ENCODE peak calls at places on chromosome 22, in eight cellular contexts. P, A, S, D, M, N, C and B are unnamed samples.

GRCh38 chr22:50016308-50016987 is 3.9 kb upstream of the IL17REL start:
- DNase-seq in M (no peak), D (no peak), S (no peak), N (no peak), C (no peak), P (no peak), A (no peak), B (no peak)

GRCh38 chr22:19232620-19233019 is 54.1 kb upstream of the SLC25A1 start:
- DNase-seq in M (no peak), A (no peak), C (no peak), P (no peak), S (no peak), D (no peak), N (no peak), B (no peak)

GRCh38 chr22:45608763-45609180 is 62.9 kb upstream of the ATXN10 start:
- DNase-seq in P (peak), M (no peak), C (no peak), D (no peak), N (no peak), A (peak), S (no peak), B (no peak)

GRCh38 chr22:50244420-50245213 is at the start of gene TUBGCP6:
- DNase-seq in D (peak), P (peak), S (peak), A (peak), N (peak), C (peak), M (peak), B (peak)

GRCh38 chr22:36374603-36375024 is 13.2 kb downstream of the MYH9 start:
- DNase-seq in A (peak), N (no peak), M (no peak), P (no peak), D (no peak), S (no peak), C (no peak), B (no peak)

GRCh38 chr22:48208894-48209293 is 1446.4 kb downstream of the TBC1D22A start:
- DNase-seq in N (no peak), C (no peak), M (no peak), D (no peak), P (no peak), A (no peak), S (no peak), B (no peak)

GRCh38 chr22:31193092-31193491 is 19.0 kb upstream of the LIMK2 start:
- DNase-seq in D (no peak), S (no peak), M (no peak), P (no peak), N (no peak), C (peak), A (no peak), B (no peak)

GRCh38 chr22:50032109-50032871 is 19.7 kb upstream of the IL17REL start:
- DNase-seq in P (no peak), S (no peak), M (no peak), A (no peak), N (no peak), C (no peak), D (no peak), B (no peak)

GRCh38 chr22:50507991-50508884 is at the start of gene NCAPH2:
- DNase-seq in S (peak), D (peak), N (peak), A (no peak), M (peak), C (no peak), P (no peak), B (peak)

GRCh38 chr22:19469421-19469820 is 9.6 kb downstream of the UFD1 start:
- DNase-seq in P (no peak), S (no peak), A (no peak), C (no peak), D (no peak), N (no peak), M (no peak), B (no peak)

GRCh38 chr22:44815099-44816070 is 63.0 kb downstream of the ARHGAP8 start:
- DNase-seq in M (no peak), D (no peak), S (no peak), P (no peak), A (no peak), N (no peak), C (no peak), B (no peak)

GRCh38 chr22:49136816-49137180 is 690.9 kb downstream of the BRD1 start:
- DNase-seq in S (no peak), C (no peak), N (no peak), D (no peak), A (no peak), M (no peak), P (no peak), B (peak)

GRCh38 chr22:30175743-30176288 is 70.7 kb downstream of the LIF start:
- DNase-seq in C (no peak), M (no peak), N (no peak), P (no peak), D (no peak), A (no peak), S (no peak), B (no peak)

GRCh38 chr22:17368727-17369552 is at the start of gene CECR2:
- DNase-seq in N (no peak), A (peak), C (peak), D (peak), P (no peak), S (no peak), M (peak), B (no peak)

GRCh38 chr22:17368144-17368726 is 1.0 kb upstream of the CECR2 start:
- DNase-seq in N (no peak), D (no peak), A (no peak), C (no peak), P (no peak), M (no peak), S (no peak), B (no peak)

GRCh38 chr22:17369553-17370035 is 334 bp downstream of the CECR2 start:
- DNase-seq in C (peak), N (no peak), P (no peak), S (peak), D (peak), M (no peak), A (no peak), B (no peak)

GRCh38 chr22:17366329-17366728 is 2.9 kb upstream of the CECR2 start:
- DNase-seq in M (no peak), A (no peak), S (no peak), P (no peak), D (no peak), N (no peak), C (no peak), B (no peak)

GRCh38 chr22:17366830-17367229 is 2.4 kb upstream of the CECR2 start:
- DNase-seq in P (no peak), S (peak), C (peak), M (peak), D (peak), N (peak), A (no peak), B (no peak)
- TF ChIP-seq CTCF in P (no peak), S (peak), C (peak), M (peak), D (peak), N (no peak), A (peak), B (no peak)

GRCh38 chr22:41501209-41501608 is 32.3 kb downstream of the ACO2 start:
- DNase-seq in M (no peak), C (no peak), N (peak), D (no peak), S (peak), P (no peak), A (no peak), B (no peak)
- TF ChIP-seq CTCF in M (peak), C (peak), N (peak), D (no peak), S (peak), P (no peak), A (peak), B (no peak)

DNA sequence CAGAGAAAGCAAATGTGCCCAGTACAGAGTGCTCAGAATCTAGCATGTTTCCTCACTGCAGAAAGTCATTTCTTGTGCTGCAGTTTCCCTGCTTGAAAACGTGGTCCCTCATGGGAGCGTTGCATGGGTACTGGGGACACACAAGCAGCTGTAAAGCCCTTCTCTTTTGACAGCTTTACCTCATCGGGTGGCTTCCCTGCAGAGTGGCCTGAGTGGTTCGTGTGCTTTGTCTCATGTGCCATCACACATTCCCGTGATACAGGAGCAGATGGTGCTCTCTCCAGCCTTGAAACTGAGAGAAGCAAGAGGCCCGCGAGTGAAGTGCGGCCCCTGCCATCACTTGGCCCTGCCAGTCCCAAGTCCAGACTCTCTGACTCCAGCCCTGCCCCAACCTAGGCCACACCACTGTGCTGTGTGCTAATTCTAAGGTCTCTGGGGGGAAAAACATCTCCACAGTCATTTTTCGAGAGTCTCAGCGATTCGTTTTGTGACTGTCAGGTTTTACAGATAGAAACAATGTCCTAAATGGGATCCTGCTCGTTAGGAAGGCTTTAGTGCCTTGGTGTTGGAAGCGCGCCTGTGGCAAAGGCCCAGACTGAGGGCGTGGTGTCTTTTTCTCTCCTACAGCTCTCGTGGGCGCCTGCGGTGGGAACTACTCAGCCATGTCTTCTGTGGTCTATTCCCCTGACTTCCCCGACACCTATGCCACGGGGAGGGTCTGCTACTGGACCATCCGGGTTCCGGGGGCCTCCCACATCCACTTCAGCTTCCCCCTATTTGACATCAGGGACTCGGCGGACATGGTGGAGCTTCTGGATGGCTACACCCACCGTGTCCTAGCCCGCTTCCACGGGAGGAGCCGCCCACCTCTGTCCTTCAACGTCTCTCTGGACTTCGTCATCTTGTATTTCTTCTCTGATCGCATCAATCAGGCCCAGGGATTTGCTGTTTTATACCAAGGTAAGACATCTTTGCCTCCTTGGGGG is 64.2 kb downstream of the KREMEN1 start:
- DNase-seq in P (no peak), A (no peak), M (no peak), C (no peak), D (no peak), S (no peak), N (no peak), B (peak)
- TF ChIP-seq CTCF in P (no peak), A (no peak), M (no peak), C (no peak), D (no peak), S (no peak), N (no peak), B (no peak)

GRCh38 chr22:32355760-32356159 is 1.9 kb upstream of the RFPL3 start:
- DNase-seq in M (no peak), S (no peak), A (no peak), N (no peak), C (no peak), D (peak), P (no peak), B (no peak)
- TF ChIP-seq CTCF in M (no peak), S (no peak), A (peak), N (no peak), C (no peak), D (peak), P (no peak), B (no peak)

GRCh38 chr22:28002181-28002700 is 83.2 kb upstream of the PITPNB start:
- DNase-seq in P (no peak), C (no peak), D (no peak), A (no peak), S (no peak), M (no peak), N (no peak), B (no peak)
- TF ChIP-seq CTCF in P (no peak), C (no peak), D (no peak), A (no peak), S (no peak), M (no peak), N (no peak), B (no peak)

GRCh38 chr22:23281053-23281405 is 100.7 kb downstream of the BCR start:
- DNase-seq in N (no peak), S (no peak), C (no peak), A (no peak), P (no peak), M (no peak), D (no peak), B (no peak)

GRCh38 chr22:23281406-23282088 is 101.2 kb downstream of the BCR start:
- DNase-seq in S (peak), P (peak), D (peak), A (peak), C (peak), N (peak), M (peak), B (peak)

GRCh38 chr22:23282986-23283385 is 102.7 kb downstream of the BCR start:
- DNase-seq in C (no peak), D (no peak), N (no peak), P (no peak), A (no peak), M (no peak), S (no peak), B (no peak)

GRCh38 chr22:23282516-23282915 is 102.2 kb downstream of the BCR start:
- DNase-seq in N (no peak), S (no peak), M (no peak), A (no peak), D (no peak), C (no peak), P (no peak), B (no peak)

GRCh38 chr22:23282089-23282501 is 101.8 kb downstream of the BCR start:
- DNase-seq in S (no peak), C (no peak), D (no peak), N (peak), A (peak), M (peak), P (no peak), B (peak)
- TF ChIP-seq CTCF in S (no peak), C (no peak), D (peak), N (no peak), A (no peak), M (peak), P (peak), B (no peak)

GRCh38 chr22:38681784-38682335 is at the start of gene TOMM22:
- DNase-seq in A (peak), C (peak), N (peak), S (peak), M (peak), P (peak), D (peak), B (peak)
- TF ChIP-seq CTCF in A (peak), C (peak), N (peak), S (peak), M (peak), P (peak), D (peak), B (no peak)

GRCh38 chr22:46996595-46997310 is 234.3 kb downstream of the TBC1D22A start:
- DNase-seq in D (no peak), M (no peak), N (peak), P (no peak), A (no peak), S (no peak), C (no peak), B (peak)
- TF ChIP-seq CTCF in D (peak), M (no peak), N (peak), P (no peak), A (peak), S (peak), C (no peak), B (no peak)

GRCh38 chr22:43225609-43226008 is 38.7 kb upstream of the TTLL12 start:
- DNase-seq in M (no peak), C (no peak), N (no peak), S (no peak), D (no peak), A (no peak), P (no peak), B (no peak)

GRCh38 chr22:43227231-43227630 is 40.3 kb upstream of the TTLL12 start:
- DNase-seq in S (no peak), A (no peak), M (no peak), N (no peak), C (no peak), D (no peak), P (no peak), B (no peak)

GRCh38 chr22:43228863-43229262 is 41.9 kb upstream of the TTLL12 start:
- DNase-seq in M (no peak), D (no peak), A (no peak), C (no peak), P (no peak), N (no peak), S (no peak), B (no peak)

GRCh38 chr22:43228330-43228729 is 41.4 kb upstream of the TTLL12 start:
- DNase-seq in D (peak), N (peak), A (no peak), S (peak), C (peak), P (no peak), M (peak), B (no peak)

DNA sequence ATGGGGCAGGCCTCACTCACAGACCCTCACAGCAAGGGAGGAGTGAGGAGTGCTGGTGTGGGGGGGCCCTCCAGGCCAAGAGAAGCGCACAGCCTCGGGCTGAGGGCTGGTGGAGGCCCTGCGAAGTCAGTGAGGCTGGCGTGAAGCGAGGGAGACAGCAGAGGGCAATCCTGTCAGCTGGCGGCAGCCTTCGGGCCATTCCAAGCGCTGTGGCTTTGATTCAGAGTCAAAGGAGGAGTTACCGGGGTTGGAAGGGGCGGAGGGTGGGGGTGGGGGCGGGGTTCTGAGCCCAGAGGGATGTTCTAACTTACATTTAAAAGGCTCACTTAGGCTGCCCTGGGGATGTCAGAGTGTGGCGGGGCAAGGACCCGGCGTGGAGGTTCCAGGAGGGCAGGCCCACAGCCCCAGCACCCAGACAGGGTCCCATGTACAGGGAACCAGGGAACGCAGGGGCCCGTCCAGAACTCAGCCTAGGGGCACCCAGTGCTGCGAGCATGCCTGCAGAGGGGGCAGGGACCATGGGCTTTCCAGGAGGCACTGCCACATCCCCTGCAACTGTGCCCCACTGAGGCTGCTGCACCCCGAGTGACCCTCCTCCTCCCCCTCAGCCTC is 39.5 kb upstream of the TTLL12 start:
- DNase-seq in D (peak), P (no peak), N (no peak), A (no peak), C (peak), M (no peak), S (no peak), B (no peak)
- TF ChIP-seq CTCF in D (peak), P (no peak), N (no peak), A (no peak), C (no peak), M (no peak), S (no peak), B (no peak)

GRCh38 chr22:33402325-33402724 is 344.1 kb upstream of the SYN3 start:
- DNase-seq in P (no peak), S (no peak), M (no peak), A (no peak), D (no peak), C (no peak), N (no peak), B (no peak)
- TF ChIP-seq CTCF in P (no peak), S (no peak), M (no peak), A (no peak), D (no peak), C (no peak), N (no peak), B (no peak)